ENCODE peak calls at places on chromosomes 6 and 20, in five cellular contexts. V is BJ, B is astrocyte, K is colonic mucosa, I is IMR-90. R is an unnamed sample. For H3K36me3, the result is how much of the 10 kb centered on the place peaks cover.

GRCh38 chr6:24140572-24140971 is 14.6 kb downstream of the NRSN1 start:
- DNase-seq in V (no peak), B (no peak), K (no peak), I (no peak), R (no peak)

GRCh38 chr6:82877213-82878195 is 188.1 kb downstream of the UBE3D start:
- DNase-seq in V (no peak), B (peak), K (no peak), I (no peak), R (no peak)

GRCh38 chr20:36575066-36575743 is 1.8 kb downstream of the TGIF2 start:
- DNase-seq in V (no peak), B (peak), K (peak), I (peak), R (peak)

GRCh38 chr6:53673138-53673801 is 7.7 kb upstream of the KLHL31 start:
- DNase-seq in V (peak), B (peak), K (no peak), I (peak), R (peak)

GRCh38 chr6:52937908-52938307 is 28.4 kb upstream of the GSTA3 start:
- DNase-seq in V (no peak), B (peak), K (no peak), I (no peak), R (peak)

GRCh38 chr6:62298745-62299392 is 12.8 kb upstream of the KHDRBS2 start:
- DNase-seq in V (no peak), B (no peak), K (no peak), I (no peak), R (no peak)

GRCh38 chr6:21601932-21602390 is 8.4 kb downstream of the SOX4 start:
- DNase-seq in V (no peak), B (no peak), K (no peak), I (no peak), R (no peak)

GRCh38 chr6:88780714-88781389 is 182.6 kb downstream of the RNGTT start:
- DNase-seq in V (peak), B (peak), K (peak), I (peak), R (peak)

GRCh38 chr20:63911171-63911570 is 16.2 kb downstream of the DNAJC5 start:
- DNase-seq in V (no peak), B (peak), K (peak), I (peak), R (no peak)

DNA sequence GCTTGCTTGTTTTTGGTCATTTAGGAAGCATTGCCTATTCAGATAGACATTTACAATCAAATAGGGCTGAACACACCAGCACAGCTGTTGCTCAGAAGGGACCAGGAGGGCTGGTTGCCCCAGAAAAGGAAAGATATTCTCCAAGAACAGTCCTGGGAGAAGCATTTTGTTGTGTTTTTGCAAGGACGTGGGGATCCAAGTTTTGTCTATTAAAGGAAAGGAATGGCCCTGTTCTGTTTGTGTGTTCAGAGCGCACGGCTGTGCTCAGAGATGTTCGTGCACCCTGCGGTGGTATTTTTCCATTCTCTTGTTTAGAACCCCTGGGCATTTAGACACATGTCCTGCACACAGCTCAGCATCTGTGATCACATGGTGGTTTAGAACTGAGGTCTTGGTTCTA is 82.5 kb downstream of the TXNDC5 start:
- DNase-seq in V (no peak), B (no peak), K (no peak), I (no peak), R (no peak)
- H3K36me3 ChIP-seq in V (under half), B (under half), K (under half), I (under half), R (under half)

GRCh38 chr20:19969106-19969505 is 48.1 kb upstream of the NAA20 start:
- DNase-seq in V (no peak), B (no peak), K (no peak), I (no peak), R (no peak)

GRCh38 chr20:19964289-19965263 is 52.6 kb upstream of the NAA20 start:
- DNase-seq in V (peak), B (peak), K (peak), I (peak), R (peak)

GRCh38 chr20:19968488-19969073 is 48.6 kb upstream of the NAA20 start:
- DNase-seq in V (no peak), B (no peak), K (no peak), I (no peak), R (no peak)

GRCh38 chr20:19967441-19967840 is 49.7 kb upstream of the NAA20 start:
- DNase-seq in V (no peak), B (no peak), K (no peak), I (no peak), R (no peak)

DNA sequence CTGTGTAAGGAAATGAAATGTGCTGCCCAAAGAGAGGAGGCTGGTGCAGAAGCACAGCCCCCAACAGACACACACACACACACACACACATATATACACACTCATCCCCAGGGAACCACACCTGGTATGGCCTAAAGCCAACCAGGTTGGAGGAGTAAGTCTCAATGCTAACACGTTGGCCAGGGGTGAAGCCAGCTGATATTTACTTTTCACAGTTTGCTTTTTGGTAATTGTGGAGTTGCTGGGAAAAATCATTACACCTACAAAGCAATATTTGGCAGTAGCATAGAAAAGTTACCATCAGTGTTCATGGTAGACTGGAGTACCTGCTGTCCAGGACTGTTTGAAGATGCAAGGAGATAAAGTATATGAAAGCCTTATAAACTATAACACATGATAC is 50.3 kb upstream of the NAA20 start:
- DNase-seq in V (no peak), B (no peak), K (no peak), I (no peak), R (no peak)
- TF ChIP-seq CTCF in V (no peak), B (no peak), K (no peak), I (no peak), R (no peak)

GRCh38 chr6:33778475-33779121 is 10.3 kb downstream of the LEMD2 start:
- DNase-seq in V (no peak), B (no peak), K (no peak), I (no peak), R (no peak)
- H3K36me3 ChIP-seq in V (half or more), B (half or more), K (half or more), I (half or more), R (half or more)

DNA sequence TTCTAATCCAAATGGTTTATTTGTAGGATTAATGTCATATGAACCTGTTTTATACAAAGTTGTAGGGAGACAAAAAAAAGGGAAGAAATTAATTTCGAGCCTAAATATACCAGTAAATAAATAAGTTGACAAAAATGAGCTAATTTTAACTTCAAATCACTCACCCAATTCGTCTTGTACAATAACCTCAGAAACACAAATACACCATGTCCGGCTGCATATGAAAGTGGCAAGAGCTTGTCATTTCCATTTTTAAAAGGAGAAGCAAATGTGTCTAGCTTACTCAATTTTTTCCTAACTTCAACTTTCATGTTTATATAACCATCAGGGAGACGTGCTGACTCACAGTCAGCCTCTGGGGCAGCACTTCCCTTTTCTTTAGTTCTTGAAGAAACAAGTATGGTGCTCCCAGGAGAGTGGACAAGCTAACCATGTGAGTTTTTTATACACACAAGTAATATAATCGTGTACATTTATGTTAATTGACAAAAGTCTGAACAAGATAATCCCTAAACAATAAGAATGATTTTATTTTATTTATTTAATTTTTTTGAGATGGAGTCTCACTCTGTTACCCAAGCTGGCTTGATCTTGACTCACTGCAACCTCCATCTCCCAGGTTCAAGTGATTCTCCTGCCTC is 55.5 kb upstream of the SGK1 start:
- DNase-seq in V (peak), B (peak), K (peak), I (peak), R (peak)
- TF ChIP-seq CTCF in V (no peak), B (no peak), K (no peak), I (no peak), R (no peak)

GRCh38 chr20:34449674-34450592 is 66.3 kb upstream of the DYNLRB1 start:
- DNase-seq in V (no peak), B (no peak), K (no peak), I (no peak), R (no peak)
- H3K36me3 ChIP-seq in V (under half), B (under half), K (under half), I (under half), R (half or more)

GRCh38 chr6:147712841-147713240 is 204.4 kb downstream of the SAMD5 start:
- DNase-seq in V (no peak), B (peak), K (no peak), I (peak), R (peak)
- TF ChIP-seq CTCF in V (no peak), B (no peak), K (no peak), I (no peak), R (no peak)

GRCh38 chr20:34526466-34526865 is 10.2 kb downstream of the DYNLRB1 start:
- DNase-seq in V (no peak), B (no peak), K (no peak), I (peak), R (no peak)
- H3K36me3 ChIP-seq in V (under half), B (under half), K (under half), I (under half), R (under half)

GRCh38 chr20:40945754-40946451 is 82.7 kb upstream of the TOP1 start:
- DNase-seq in V (no peak), B (peak), K (peak), I (peak), R (peak)
- TF ChIP-seq CTCF in V (peak), B (peak), K (no peak), I (peak), R (peak)